ENCODE peak calls at places on chromosomes 1 and 21, in four cellular contexts. Z is cardiac fibroblast; L is epithelial cell of proximal tubule; F is CD8-positive, alpha-beta T cell. D is an unnamed sample.

GRCh38 chr1:93251966-93252365 is 71.4 kb downstream of the CCDC18 start:
- DNase-seq in Z (no peak), L (no peak), F (no peak), D (no peak)

GRCh38 chr1:71087713-71088112 is 6.9 kb upstream of the ZRANB2 start:
- DNase-seq in Z (no peak), L (no peak), F (no peak), D (no peak)

GRCh38 chr1:40736085-40736531 is 44.6 kb downstream of the NFYC start:
- DNase-seq in Z (peak), L (peak), F (no peak), D (peak)

GRCh38 chr1:9706178-9706577 is 54.6 kb downstream of the PIK3CD start:
- DNase-seq in F (no peak), L (no peak), Z (no peak), D (no peak)

GRCh38 chr21:33543505-33544129 is 779 bp downstream of the SON start:
- DNase-seq in Z (no peak), L (no peak), F (no peak), D (no peak)

GRCh38 chr1:81304187-81304586 is 496.5 kb upstream of the ADGRL2 start:
- DNase-seq in F (no peak), Z (peak), L (no peak), D (no peak)

GRCh38 chr1:184002071-184002470 is 35.5 kb downstream of the COLGALT2 start:
- DNase-seq in Z (peak), F (no peak), L (peak), D (peak)

GRCh38 chr1:6162773-6163172 is 17.3 kb downstream of the CHD5 start:
- DNase-seq in Z (no peak), F (no peak), L (no peak), D (no peak)

GRCh38 chr1:109762821-109763645 is 690 bp downstream of the EPS8L3 start:
- DNase-seq in F (no peak), L (no peak), Z (peak), D (peak)

GRCh38 chr1:27192039-27192529 is 37.2 kb upstream of the SLC9A1 start:
- DNase-seq in L (no peak), Z (no peak), F (no peak), D (no peak)

GRCh38 chr1:150272379-150272840 is at the start of gene C1orf54:
- DNase-seq in F (no peak), Z (peak), L (no peak), D (no peak)

GRCh38 chr1:168092566-168093355 is 44.0 kb downstream of the GPR161 start:
- DNase-seq in Z (peak), L (no peak), F (no peak), D (no peak)
- TF ChIP-seq CTCF in Z (peak), L (peak), F (no peak), D (peak)

GRCh38 chr1:226642421-226642820 is 93.9 kb downstream of the STUM start:
- DNase-seq in F (no peak), L (no peak), Z (no peak), D (no peak)
- H3K4me3 ChIP-seq in F (no peak), L (no peak), Z (no peak), D (no peak)

GRCh38 chr1:195345149-195345548 is 1263.1 kb downstream of the KCNT2 start:
- DNase-seq in Z (no peak), L (no peak), F (no peak), D (no peak)
- TF ChIP-seq CTCF in Z (no peak), L (peak), F (no peak), D (peak)

GRCh38 chr1:169915150-169915549 is 21.5 kb upstream of the SCYL3 start:
- DNase-seq in L (no peak), Z (no peak), F (no peak), D (no peak)
- H3K4me3 ChIP-seq in L (no peak), Z (no peak), F (no peak), D (peak)

D was measured in retinal pigment epithelial cell.